ENCODE peak calls at places on chromosomes 1 and 21, in four cellular contexts. D is cardiac muscle cell, M is HCT116, B is HFF-Myc. P is an unnamed sample.

GRCh38 chr21:27423906-27424595 is 457.2 kb upstream of the ADAMTS5 start:
- DNase-seq in D (no peak), M (no peak), B (no peak), P (peak)

GRCh38 chr1:59898927-59899326 is 27.6 kb downstream of the CYP2J2 start:
- DNase-seq in D (no peak), M (no peak), B (no peak), P (no peak)

GRCh38 chr1:2198571-2198970 is 4.0 kb upstream of the FAAP20 start:
- DNase-seq in D (no peak), M (no peak), B (no peak), P (no peak)

GRCh38 chr1:205512059-205513045 is 7.9 kb downstream of the CDK18 start:
- DNase-seq in D (peak), M (no peak), B (no peak), P (no peak)

GRCh38 chr1:216958569-216958968 is 235.3 kb upstream of the ESRRG start:
- DNase-seq in D (no peak), M (no peak), B (no peak), P (no peak)

GRCh38 chr1:184745929-184746583 is 8.6 kb downstream of the EDEM3 start:
- DNase-seq in D (no peak), M (no peak), B (no peak), P (no peak)

GRCh38 chr1:67888707-67889106 is 55.4 kb upstream of the GNG12 start:
- DNase-seq in D (peak), M (no peak), B (no peak), P (no peak)

GRCh38 chr1:180586671-180587155 is 27.9 kb downstream of the OVAAL start:
- DNase-seq in D (no peak), M (no peak), B (no peak), P (peak)

GRCh38 chr1:12168451-12169160 is 1.8 kb downstream of the TNFRSF1B start:
- DNase-seq in D (no peak), M (no peak), B (no peak), P (no peak)

GRCh38 chr1:68918563-68918962 is 421.7 kb upstream of the DEPDC1 start:
- DNase-seq in D (no peak), M (no peak), B (no peak), P (no peak)
- TF ChIP-seq CTCF in D (no peak), M (no peak), B (no peak), P (no peak)

DNA sequence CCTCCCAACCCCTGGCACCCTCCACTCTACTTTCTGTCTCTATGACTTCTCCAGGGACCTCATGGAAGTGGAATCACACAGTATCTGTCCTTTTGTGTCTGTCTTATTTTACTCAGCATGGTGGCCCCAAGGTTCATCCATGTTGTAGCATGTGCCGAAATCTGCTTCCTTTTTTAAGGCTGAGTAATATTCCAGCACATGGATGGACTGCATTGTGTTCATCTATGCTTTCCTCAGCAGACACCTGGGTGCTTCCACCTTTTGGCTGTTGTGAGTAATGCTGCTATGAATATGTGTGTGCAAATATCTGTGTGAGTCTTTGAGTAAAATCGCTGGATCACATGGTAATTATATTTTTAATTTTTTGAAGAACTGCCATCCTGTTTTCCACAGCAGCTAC is 1.6 kb upstream of the PFKL start:
- DNase-seq in D (no peak), M (no peak), B (no peak), P (no peak)
- TF ChIP-seq CTCF in D (peak), M (no peak), B (peak), P (no peak)

GRCh38 chr1:232367293-232367692 is 262.6 kb downstream of the SIPA1L2 start:
- DNase-seq in D (no peak), M (no peak), B (no peak), P (no peak)
- TF ChIP-seq CTCF in D (no peak), M (no peak), B (no peak), P (no peak)

GRCh38 chr1:241934181-241934815 is 23.3 kb upstream of the BECN2 start:
- DNase-seq in D (peak), M (no peak), B (peak), P (no peak)
- TF ChIP-seq CTCF in D (no peak), M (no peak), B (no peak), P (no peak)

P was measured in Calu3.